ENCODE peak calls at places on chromosomes 5 and 9, in six cellular contexts. P is iPS-NIHi11; D is nephron progenitor cell; V is RPMI7951; L is activated CD4-positive, alpha-beta T cell treated with anti-CD3 and anti-CD28 coated beads, Interleukin-2, amount 50 U/mL, for 48 hours; K is fibroblast of the aortic adventitia. H is an unnamed sample.

GRCh38 chr5:14781106-14781505 is 90.5 kb downstream of the ANKH start:
- DNase-seq in P (no peak), D (no peak), V (peak), L (no peak), K (no peak), H (no peak)

GRCh38 chr5:56837956-56838355 is 22.6 kb downstream of the MAP3K1 start:
- DNase-seq in P (no peak), D (no peak), V (no peak), L (no peak), K (no peak), H (no peak)

GRCh38 chr5:178209334-178210072 is 5.2 kb downstream of the HNRNPAB start:
- DNase-seq in P (no peak), D (no peak), V (no peak), L (no peak), K (no peak), H (peak)

GRCh38 chr5:142684508-142685031 is 1.3 kb downstream of the FGF1 start:
- DNase-seq in P (peak), D (no peak), V (peak), L (no peak), K (no peak), H (peak)

GRCh38 chr5:83370957-83371356 is 100.6 kb upstream of the VCAN start:
- DNase-seq in P (no peak), D (no peak), V (no peak), L (no peak), K (no peak), H (no peak)

GRCh38 chr9:8679405-8679951 is 879.9 kb upstream of the DMAC1 start:
- DNase-seq in P (no peak), D (no peak), V (no peak), L (no peak), K (peak), H (no peak)

GRCh38 chr9:129476821-129477611 is 143.9 kb downstream of the C9orf50 start:
- DNase-seq in P (no peak), D (no peak), V (peak), L (no peak), K (no peak), H (no peak)

GRCh38 chr9:107043886-107044285 is 180.9 kb downstream of the ZNF462 start:
- DNase-seq in P (peak), D (no peak), V (no peak), L (no peak), K (peak), H (peak)

GRCh38 chr5:126386146-126386545 is 37.1 kb upstream of the GRAMD2B start:
- DNase-seq in P (no peak), D (no peak), V (no peak), L (no peak), K (peak), H (no peak)

GRCh38 chr5:93807860-93808259 is 66.5 kb upstream of the POU5F2 start:
- DNase-seq in P (no peak), D (no peak), V (no peak), L (no peak), K (no peak), H (no peak)

GRCh38 chr9:106075991-106076390 is 381.6 kb downstream of the TMEM38B start:
- DNase-seq in P (no peak), D (no peak), V (peak), L (no peak), K (no peak), H (no peak)

GRCh38 chr9:75238311-75238976 is 150.1 kb downstream of the OSTF1 start:
- DNase-seq in P (peak), D (peak), V (peak), L (peak), K (peak), H (peak)

GRCh38 chr5:178392386-178392785 is 159.8 kb upstream of the PHYKPL start:
- DNase-seq in P (no peak), D (no peak), V (no peak), L (no peak), K (no peak), H (no peak)

GRCh38 chr5:103466494-103466893 is 96.1 kb downstream of the NUDT12 start:
- DNase-seq in P (no peak), D (no peak), V (peak), L (no peak), K (peak), H (no peak)

GRCh38 chr9:16505159-16505558 is 365.3 kb downstream of the BNC2 start:
- DNase-seq in P (no peak), D (no peak), V (peak), L (no peak), K (peak), H (no peak)

GRCh38 chr9:121662359-121662758 is 10.9 kb downstream of the DAB2IP start:
- DNase-seq in P (no peak), D (no peak), V (no peak), L (no peak), K (no peak), H (no peak)

GRCh38 chr9:35026671-35027070 is 37.1 kb downstream of the DNAJB5 start:
- DNase-seq in P (no peak), D (no peak), V (no peak), L (no peak), K (peak), H (no peak)

GRCh38 chr9:124108216-124108615 is 96.6 kb downstream of the LHX2 start:
- DNase-seq in P (no peak), D (no peak), V (no peak), L (no peak), K (no peak), H (no peak)

GRCh38 chr9:106326493-106326892 is 536.5 kb upstream of the ZNF462 start:
- DNase-seq in P (no peak), D (no peak), V (no peak), L (no peak), K (no peak), H (no peak)

GRCh38 chr9:100598641-100599145 is 20.8 kb downstream of the CAVIN4 start:
- DNase-seq in P (peak), D (peak), V (peak), L (peak), K (peak), H (peak)

GRCh38 chr9:121133104-121133816 is 58.5 kb downstream of the CNTRL start:
- DNase-seq in P (peak), D (peak), V (no peak), L (peak), K (no peak), H (peak)

GRCh38 chr5:170420809-170421412 is 31.7 kb upstream of the KCNMB1 start:
- DNase-seq in P (peak), D (peak), V (peak), L (peak), K (peak), H (peak)

GRCh38 chr9:71146511-71146910 is 25.1 kb upstream of the TRPM3 start:
- DNase-seq in P (no peak), D (no peak), V (no peak), L (no peak), K (no peak), H (no peak)

GRCh38 chr9:127960410-127961165 is 20.2 kb downstream of the EEIG1 start:
- DNase-seq in P (no peak), D (no peak), V (no peak), L (no peak), K (no peak), H (no peak)

GRCh38 chr9:109251080-109251775 is 69.6 kb downstream of the EPB41L4B start:
- DNase-seq in P (no peak), D (no peak), V (no peak), L (no peak), K (peak), H (no peak)

GRCh38 chr5:57172466-57172961 is 1.3 kb upstream of the GPBP1 start:
- DNase-seq in P (no peak), D (no peak), V (peak), L (no peak), K (peak), H (peak)